ENCODE peak calls at places on chromosome 15, in six cellular contexts. G is T-helper 1 cell; H is HFFc6; C is activated T-helper 1 cell treated with anti-CD3 and anti-CD28 coated beads, Interleukin-2, amount 50 U/mL, for 16 hours; T is stimulated activated CD8-positive, alpha-beta memory T cell treated with anti-CD3 and anti-CD28 coated beads, Interleukin-4, amount 100 ng/mL, for 4 hours; F is effector memory CD4-positive, alpha-beta T cell. A is an unnamed sample.

GRCh38 chr15:39282663-39283208 is 298.1 kb upstream of the THBS1 start:
- DNase-seq in G (no peak), H (no peak), C (no peak), T (no peak), F (no peak), A (no peak)

GRCh38 chr15:48397841-48398240 is 66.6 kb downstream of the DUT start:
- DNase-seq in G (no peak), H (no peak), C (no peak), T (no peak), F (no peak), A (no peak)

GRCh38 chr15:63503739-63504246 is 600 bp upstream of the USP3 start:
- DNase-seq in G (peak), H (peak), C (peak), T (peak), F (peak), A (peak)

GRCh38 chr15:73598540-73599195 is 34.5 kb downstream of the NPTN start:
- DNase-seq in G (no peak), H (no peak), C (no peak), T (no peak), F (no peak), A (no peak)

GRCh38 chr15:31297880-31298456 is 28.7 kb upstream of the KLF13 start:
- DNase-seq in G (no peak), H (no peak), C (no peak), T (no peak), F (no peak), A (no peak)

GRCh38 chr15:59042041-59042440 is 54.6 kb downstream of the RNF111 start:
- DNase-seq in G (no peak), H (no peak), C (no peak), T (no peak), F (no peak), A (no peak)

GRCh38 chr15:46441294-46442062 is 806.6 kb downstream of the SQOR start:
- DNase-seq in G (no peak), H (peak), C (no peak), T (no peak), F (no peak), A (no peak)

GRCh38 chr15:41908681-41909461 is 15.0 kb upstream of the SPTBN5 start:
- DNase-seq in G (no peak), H (no peak), C (no peak), T (no peak), F (no peak), A (no peak)

GRCh38 chr15:39685999-39686613 is 96.5 kb downstream of the FSIP1 start:
- DNase-seq in G (peak), H (peak), C (peak), T (no peak), F (no peak), A (peak)

GRCh38 chr15:48571510-48571909 is 74.0 kb downstream of the FBN1 start:
- DNase-seq in G (no peak), H (no peak), C (no peak), T (no peak), F (no peak), A (no peak)

GRCh38 chr15:45030743-45031142 is 7.7 kb downstream of the SORD start:
- DNase-seq in G (no peak), H (no peak), C (no peak), T (no peak), F (no peak), A (no peak)

GRCh38 chr15:32941823-32942222 is 224.0 kb downstream of the GREM1 start:
- DNase-seq in G (no peak), H (no peak), C (no peak), T (no peak), F (no peak), A (no peak)

GRCh38 chr15:74227968-74228722 is 8.0 kb upstream of the CCDC33 start:
- DNase-seq in G (no peak), H (no peak), C (no peak), T (no peak), F (no peak), A (no peak)

GRCh38 chr15:70266412-70267089 is 168.8 kb upstream of the TLE3 start:
- DNase-seq in G (no peak), H (no peak), C (no peak), T (no peak), F (no peak), A (no peak)

GRCh38 chr15:50247819-50248650 is 17.5 kb downstream of the HDC start:
- DNase-seq in G (peak), H (no peak), C (no peak), T (no peak), F (peak), A (no peak)

GRCh38 chr15:74664028-74664616 is 31.7 kb downstream of the EDC3 start:
- DNase-seq in G (no peak), H (peak), C (no peak), T (no peak), F (no peak), A (no peak)

GRCh38 chr15:100353469-100353868 is 11.7 kb upstream of the ADAMTS17 start:
- DNase-seq in G (no peak), H (no peak), C (no peak), T (no peak), F (no peak), A (no peak)

GRCh38 chr15:66944121-66944520 is 121.3 kb upstream of the SMAD3 start:
- DNase-seq in G (no peak), H (no peak), C (no peak), T (no peak), F (no peak), A (no peak)

GRCh38 chr15:39156166-39156565 is 424.7 kb upstream of the THBS1 start:
- DNase-seq in G (no peak), H (no peak), C (no peak), T (no peak), F (no peak), A (no peak)

GRCh38 chr15:62835351-62835750 is 207.2 kb upstream of the TPM1 start:
- DNase-seq in G (no peak), H (no peak), C (no peak), T (no peak), F (no peak), A (no peak)

GRCh38 chr15:39580117-39580629 is 706 bp upstream of the THBS1 start:
- DNase-seq in G (peak), H (peak), C (peak), T (peak), F (peak), A (peak)

GRCh38 chr15:91821458-91821857 is 32.0 kb upstream of the SLCO3A1 start:
- DNase-seq in G (no peak), H (no peak), C (no peak), T (no peak), F (no peak), A (no peak)

GRCh38 chr15:63473999-63474809 is 30.2 kb upstream of the USP3 start:
- DNase-seq in G (no peak), H (peak), C (peak), T (no peak), F (peak), A (peak)

GRCh38 chr15:60038111-60038521 is 34.0 kb downstream of the FOXB1 start:
- DNase-seq in G (no peak), H (no peak), C (no peak), T (no peak), F (no peak), A (no peak)

GRCh38 chr15:70063284-70063991 is 34.3 kb downstream of the TLE3 start:
- DNase-seq in G (no peak), H (no peak), C (no peak), T (no peak), F (no peak), A (no peak)

GRCh38 chr15:64574220-64574994 is 114.0 kb downstream of the ZNF609 start:
- DNase-seq in G (no peak), H (peak), C (no peak), T (no peak), F (no peak), A (no peak)

A was measured in effector CD4-positive, alpha-beta T cell.